ENCODE peak calls at places on chromosome 1, in five cellular contexts. O is neuronal stem cell, K is mesenchymal stem cell, H is IMR-90, A is H1. Q is an unnamed sample.

GRCh38 chr1:219126267-219126862 is 47.3 kb upstream of the LYPLAL1 start:
- DNase-seq in O (no peak), K (no peak), H (no peak), A (no peak), Q (no peak)

GRCh38 chr1:77398115-77398514 is 116.3 kb downstream of the AK5 start:
- DNase-seq in O (no peak), K (no peak), H (no peak), A (no peak), Q (no peak)

GRCh38 chr1:27981146-27981545 is 21.4 kb downstream of the XKR8 start:
- DNase-seq in O (no peak), K (no peak), H (no peak), A (no peak), Q (no peak)

GRCh38 chr1:184610872-184611614 is 143.6 kb downstream of the EDEM3 start:
- DNase-seq in O (peak; percentile 42), K (no peak), H (no peak), A (no peak), Q (no peak)

GRCh38 chr1:168512864-168513595 is 30.8 kb downstream of the XCL2 start:
- DNase-seq in O (no peak), K (no peak), H (no peak), A (no peak), Q (no peak)

GRCh38 chr1:54129858-54130257 is 22.9 kb downstream of the CDCP2 start:
- DNase-seq in O (no peak), K (no peak), H (no peak), A (no peak), Q (no peak)

GRCh38 chr1:222087207-222087920 is 345.5 kb upstream of the DUSP10 start:
- DNase-seq in O (no peak), K (no peak), H (no peak), A (no peak), Q (no peak)

GRCh38 chr1:95117207-95118018 is at the start of gene TLCD4:
- DNase-seq in O (peak; percentile 72), K (peak; percentile 44), H (peak; percentile 24), A (peak; percentile 41), Q (peak; percentile 79)

GRCh38 chr1:2088434-2088833 is 38.2 kb downstream of the PRKCZ start:
- DNase-seq in O (no peak), K (peak; percentile 91), H (peak; percentile 90), A (no peak), Q (no peak)

GRCh38 chr1:202968895-202969295 is 1.8 kb upstream of the CYB5R1 start:
- DNase-seq in O (peak; percentile 36), K (peak; percentile 82), H (peak; percentile 65), A (no peak), Q (peak; percentile 65)

GRCh38 chr1:156812293-156812990 is 4.2 kb downstream of the SH2D2A start:
- DNase-seq in O (no peak), K (no peak), H (no peak), A (no peak), Q (no peak)

GRCh38 chr1:961132-961652 is 808 bp downstream of the KLHL17 start:
- DNase-seq in O (no peak), K (no peak), H (no peak), A (no peak), Q (no peak)

GRCh38 chr1:201739054-201739453 is 89.9 kb upstream of the IPO9 start:
- DNase-seq in O (no peak), K (no peak), H (no peak), A (no peak), Q (no peak)

GRCh38 chr1:201741763-201742342 is 87.1 kb upstream of the IPO9 start:
- DNase-seq in O (no peak), K (no peak), H (no peak), A (no peak), Q (no peak)

GRCh38 chr1:201740609-201741231 is 88.2 kb upstream of the IPO9 start:
- DNase-seq in O (no peak), K (no peak), H (no peak), A (no peak), Q (no peak)

GRCh38 chr1:201739492-201740085 is 89.4 kb upstream of the IPO9 start:
- DNase-seq in O (no peak), K (peak; percentile 61), H (no peak), A (no peak), Q (peak; percentile 74)

GRCh38 chr1:201740086-201740541 is 88.8 kb upstream of the IPO9 start:
- DNase-seq in O (no peak), K (no peak), H (no peak), A (no peak), Q (peak; percentile 56)
- H3K14ac ChIP-seq in O (peak overlapping the region; percentile 65), K (peak overlapping the region; percentile 68), H (no peak overlapping the region), A (no peak overlapping the region), Q (peak overlapping the region; percentile 81)

GRCh38 chr1:117059334-117059677 is 820 bp upstream of the TTF2 start:
- DNase-seq in O (no peak), K (no peak), H (no peak), A (no peak), Q (no peak)
- H2BK15ac ChIP-seq in O (peak overlapping the region; percentile 33), K (no peak overlapping the region), H (no peak overlapping the region), A (peak overlapping the region; percentile 14), Q (no peak overlapping the region)

GRCh38 chr1:224640018-224640417 is 23.9 kb downstream of the CNIH3 start:
- DNase-seq in O (no peak), K (no peak), H (no peak), A (no peak), Q (no peak)

GRCh38 chr1:224637510-224637909 is 21.4 kb downstream of the CNIH3 start:
- DNase-seq in O (no peak), K (peak; percentile 70), H (peak; percentile 95), A (no peak), Q (no peak)

GRCh38 chr1:224639426-224639975 is 23.4 kb downstream of the CNIH3 start:
- DNase-seq in O (no peak), K (no peak), H (no peak), A (no peak), Q (no peak)

GRCh38 chr1:224635356-224635755 is 19.2 kb downstream of the CNIH3 start:
- DNase-seq in O (no peak), K (peak; percentile 69), H (peak; percentile 87), A (no peak), Q (no peak)

DNA sequence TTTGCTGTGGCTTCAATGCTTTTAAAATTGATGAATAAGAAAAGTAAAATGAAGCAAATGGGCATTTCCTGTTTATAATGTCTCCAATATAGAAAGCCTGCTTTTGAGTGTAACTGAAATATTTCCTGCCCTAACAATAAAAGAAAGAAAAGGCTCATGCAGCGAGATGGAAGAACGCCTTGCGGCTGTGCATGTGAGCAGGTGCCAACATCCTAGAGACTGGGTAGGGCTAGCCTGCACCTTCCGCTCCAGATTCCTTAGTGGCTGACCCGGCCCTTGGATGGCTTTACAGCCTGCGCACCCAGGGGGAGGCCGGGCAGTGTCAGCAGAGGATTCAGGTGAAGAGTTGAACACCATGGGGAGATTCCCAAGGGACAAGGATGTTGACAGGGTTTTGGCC is 21.8 kb downstream of the CNIH3 start:
- DNase-seq in O (no peak), K (no peak), H (no peak), A (no peak), Q (no peak)
- H3K14ac ChIP-seq in O (no peak overlapping the region), K (peak overlapping the region; percentile 2), H (peak overlapping the region; percentile 75), A (no peak overlapping the region), Q (no peak overlapping the region)

GRCh38 chr1:224501836-224502235 is 67.2 kb upstream of the WDR26 start:
- DNase-seq in O (no peak), K (no peak), H (no peak), A (no peak), Q (no peak)
- H2BK15ac ChIP-seq in O (no peak overlapping the region), K (peak overlapping the region; percentile 82), H (peak overlapping the region; percentile 6), A (peak overlapping the region; percentile 51), Q (no peak overlapping the region)

GRCh38 chr1:154934358-154934948 is 2.1 kb downstream of the PMVK start:
- DNase-seq in O (no peak), K (no peak), H (no peak), A (no peak), Q (no peak)

GRCh38 chr1:154936416-154937050 is at the start of gene PMVK:
- DNase-seq in O (peak; percentile 96), K (peak; percentile 98), H (peak; percentile 95), A (peak; percentile 80), Q (peak; percentile 96)

GRCh38 chr1:154937988-154938386 is 1.5 kb upstream of the PMVK start:
- DNase-seq in O (no peak), K (no peak), H (no peak), A (no peak), Q (no peak)

GRCh38 chr1:154937051-154937987 is 800 bp upstream of the PMVK start:
- DNase-seq in O (peak; percentile 90), K (peak; percentile 98), H (peak; percentile 97), A (no peak), Q (peak; percentile 88)

GRCh38 chr1:154935749-154936415 is 637 bp downstream of the PMVK start:
- DNase-seq in O (no peak), K (no peak), H (no peak), A (no peak), Q (no peak)
- H3K14ac ChIP-seq in O (no peak overlapping the region), K (peak overlapping the region; percentile 96), H (peak overlapping the region; percentile 98), A (no peak overlapping the region), Q (peak overlapping the region; percentile 99)

DNA sequence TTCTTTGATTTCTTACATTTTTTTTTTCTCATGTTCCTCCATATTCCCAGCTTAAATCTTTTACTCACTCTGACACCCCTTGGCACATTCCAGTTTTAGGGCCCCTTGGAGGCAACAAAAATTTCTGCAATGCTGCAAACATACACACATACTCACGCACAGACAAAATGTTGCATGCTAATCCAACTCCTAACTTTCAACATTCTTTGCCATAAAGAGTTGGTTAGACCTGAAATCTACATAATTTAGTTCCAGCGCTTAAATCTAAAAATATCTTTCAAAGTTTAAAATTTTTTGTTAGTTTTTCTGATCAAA is 103.9 kb downstream of the PTPN14 start:
- DNase-seq in O (no peak), K (peak; percentile 58), H (no peak), A (no peak), Q (no peak)
- H2BK15ac ChIP-seq in O (no peak overlapping the region), K (no peak overlapping the region), H (peak overlapping the region; percentile 64), A (no peak overlapping the region), Q (no peak overlapping the region)

GRCh38 chr1:19484338-19484792 is 974 bp downstream of the CAPZB start:
- DNase-seq in O (no peak), K (no peak), H (no peak), A (no peak), Q (peak; percentile 48)
- H3K14ac ChIP-seq in O (peak overlapping the region; percentile 64), K (peak overlapping the region; percentile 97), H (peak overlapping the region; percentile 95), A (no peak overlapping the region), Q (peak overlapping the region; percentile 95)

DNA sequence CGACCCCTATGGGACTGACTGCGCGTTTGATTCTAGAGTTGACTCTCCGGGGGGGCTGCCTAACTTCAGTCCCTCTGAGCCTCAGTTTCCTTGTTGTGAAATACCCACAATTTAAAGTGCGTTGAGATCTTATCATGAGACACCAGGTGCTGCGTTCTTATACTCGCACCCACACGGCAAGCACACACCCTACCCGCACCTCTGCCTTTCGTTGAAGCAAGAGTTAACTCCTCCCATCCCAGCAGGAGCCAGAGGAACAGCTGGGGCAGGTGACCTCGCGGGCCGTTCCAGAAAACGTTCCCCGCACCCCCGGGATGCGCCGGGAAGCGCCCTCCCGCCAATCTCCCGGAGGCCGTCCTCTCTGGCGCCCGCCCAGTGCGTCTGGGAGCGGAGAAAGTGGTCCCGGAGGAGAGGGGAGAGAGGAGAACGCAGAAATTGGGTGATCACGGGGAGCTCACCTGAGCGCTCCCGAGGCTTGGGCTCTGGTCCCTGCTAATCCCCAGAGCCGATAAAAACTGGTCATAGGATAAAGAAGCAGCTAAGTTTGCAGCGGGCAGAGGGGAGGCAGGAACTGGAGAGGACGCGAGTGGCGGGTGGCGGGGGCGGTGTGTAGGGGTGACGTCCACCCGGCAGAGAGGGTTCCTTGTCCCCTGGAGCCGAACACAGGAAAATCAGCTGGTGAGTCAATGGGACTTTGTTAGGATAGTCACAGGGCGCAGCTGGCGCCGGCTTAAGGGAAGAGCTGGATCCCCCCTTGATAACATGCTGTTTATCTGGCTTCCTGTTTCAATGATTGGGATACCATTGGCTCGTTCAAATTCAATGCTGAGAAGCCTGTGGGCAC is 856 bp downstream of the NAV1 start:
- DNase-seq in O (no peak), K (peak; percentile 84), H (peak; percentile 84), A (no peak), Q (peak; percentile 57)
- H2BK15ac ChIP-seq in O (peak overlapping the region; percentile 23), K (peak overlapping the region; percentile 86), H (peak overlapping the region; percentile 67), A (no peak overlapping the region), Q (no peak overlapping the region)

GRCh38 chr1:153929433-153929825 is 6.7 kb upstream of the GATAD2B start:
- DNase-seq in O (no peak), K (no peak), H (no peak), A (no peak), Q (no peak)
- H3K14ac ChIP-seq in O (no peak overlapping the region), K (no peak overlapping the region), H (peak overlapping the region; percentile 72), A (no peak overlapping the region), Q (no peak overlapping the region)